ENCODE peak calls at places on chromosome 6, in ten cellular contexts. C is AML-193; J is CD8-positive, alpha-beta memory T cell; X is AG09319; Y is A172; Q is nucleus accumbens; E is activated naive CD8-positive, alpha-beta T cell treated with anti-CD3 and anti-CD28 coated beads, Interleukin-2, amount 50 U/mL, for 16 hours; F is NCI-H748 treated with DMSO at 0.1 percent for 48 hours; W is HEK293T; T is ovary. S is an unnamed sample.
A peak's percentile ranks its signal among the peaks of the same experiment; 100 is the strongest.

GRCh38 chr6:2960935-2961334 is 10.4 kb downstream of the SERPINB6 start:
- DNase-seq in C (no peak), J (no peak), X (no peak), Y (no peak), Q (no peak), E (no peak), F (no peak), W (no peak), T (no peak), S (no peak)

GRCh38 chr6:6701864-6702263 is 113.3 kb downstream of the LY86 start:
- DNase-seq in C (peak; percentile 94), J (no peak), X (no peak), Y (no peak), Q (no peak), E (no peak), F (no peak), W (no peak), T (no peak), S (no peak)

GRCh38 chr6:52087498-52087999 is at the start of gene PKHD1:
- DNase-seq in C (no peak), J (no peak), X (no peak), Y (no peak), Q (no peak), E (no peak), F (no peak), W (peak; percentile 43), T (no peak), S (peak; percentile 98)

GRCh38 chr6:116328528-116328903 is 42.2 kb upstream of the DSE start:
- DNase-seq in C (no peak), J (no peak), X (no peak), Y (peak; percentile 10), Q (no peak), E (no peak), F (no peak), W (no peak), T (no peak), S (no peak)

GRCh38 chr6:18155273-18155863 is at the start of gene KDM1B:
- DNase-seq in C (peak; percentile 98), J (no peak), X (peak; percentile 96), Y (peak; percentile 92), Q (peak; percentile 98), E (peak; percentile 97), F (peak; percentile 98), W (peak; percentile 99), T (peak; percentile 99), S (peak; percentile 89)

GRCh38 chr6:89492025-89492640 is 59.2 kb downstream of the ANKRD6 start:
- DNase-seq in C (no peak), J (no peak), X (no peak), Y (no peak), Q (no peak), E (no peak), F (peak; percentile 97), W (no peak), T (no peak), S (no peak)

GRCh38 chr6:112286756-112287155 is 32.4 kb upstream of the LAMA4 start:
- DNase-seq in C (no peak), J (no peak), X (no peak), Y (no peak), Q (no peak), E (no peak), F (no peak), W (no peak), T (no peak), S (no peak)

GRCh38 chr6:36933102-36933501 is 21.4 kb upstream of the PI16 start:
- DNase-seq in C (no peak), J (no peak), X (no peak), Y (peak; percentile 22), Q (no peak), E (no peak), F (no peak), W (no peak), T (no peak), S (no peak)

GRCh38 chr6:142372348-142372747 is 70.5 kb downstream of the ADGRG6 start:
- DNase-seq in C (no peak), J (no peak), X (no peak), Y (peak; percentile 89), Q (no peak), E (no peak), F (no peak), W (no peak), T (no peak), S (peak; percentile 91)

GRCh38 chr6:8130399-8130798 is 28.1 kb upstream of the EEF1E1 start:
- DNase-seq in C (peak; percentile 39), J (no peak), X (no peak), Y (no peak), Q (no peak), E (no peak), F (no peak), W (no peak), T (no peak), S (peak; percentile 60)

GRCh38 chr6:145883263-145883662 is 68.7 kb upstream of the FBXO30 start:
- DNase-seq in C (no peak), J (no peak), X (no peak), Y (no peak), Q (no peak), E (no peak), F (no peak), W (no peak), T (no peak), S (no peak)

GRCh38 chr6:145276746-145277145 is 458.6 kb downstream of the EPM2A start:
- DNase-seq in C (no peak), J (no peak), X (no peak), Y (no peak), Q (no peak), E (no peak), F (no peak), W (no peak), T (no peak), S (peak; percentile 32)

GRCh38 chr6:163655217-163656121 is 241.0 kb downstream of the QKI start:
- DNase-seq in C (no peak), J (no peak), X (no peak), Y (no peak), Q (no peak), E (no peak), F (no peak), W (no peak), T (no peak), S (no peak)

GRCh38 chr6:116015560-116015959 is 45.1 kb downstream of the FRK start:
- DNase-seq in C (no peak), J (no peak), X (no peak), Y (no peak), Q (no peak), E (no peak), F (no peak), W (no peak), T (no peak), S (no peak)

GRCh38 chr6:143450453-143451362 is at the start of the genes ADAT2 and PEX3:
- DNase-seq in C (peak; percentile 99), J (peak; percentile 86), X (peak; percentile 86), Y (peak; percentile 83), Q (peak; percentile 90), E (peak; percentile 84), F (peak; percentile 81), W (peak; percentile 94), T (peak; percentile 89), S (peak; percentile 79)

GRCh38 chr6:43492673-43493072 is 15.3 kb downstream of the TJAP1 start:
- DNase-seq in C (no peak), J (no peak), X (no peak), Y (no peak), Q (no peak), E (no peak), F (no peak), W (no peak), T (no peak), S (no peak)

GRCh38 chr6:129030231-129030630 is 147.3 kb downstream of the LAMA2 start:
- DNase-seq in C (no peak), J (no peak), X (no peak), Y (no peak), Q (no peak), E (no peak), F (no peak), W (no peak), T (no peak), S (no peak)

GRCh38 chr6:34391711-34392496 is 565 bp downstream of the NUDT3 start:
- DNase-seq in C (peak; percentile 51), J (peak; percentile 17), X (no peak), Y (peak; percentile 32), Q (peak; percentile 78), E (peak; percentile 10), F (peak; percentile 41), W (peak; percentile 30), T (peak; percentile 63), S (no peak)

GRCh38 chr6:39167866-39168625 is 53.1 kb upstream of the SAYSD1 start:
- DNase-seq in C (no peak), J (no peak), X (no peak), Y (no peak), Q (no peak), E (no peak), F (no peak), W (no peak), T (no peak), S (no peak)

GRCh38 chr6:5968817-5969726 is 37.7 kb downstream of the NRN1 start:
- DNase-seq in C (peak; percentile 46), J (no peak), X (no peak), Y (peak; percentile 85), Q (no peak), E (no peak), F (no peak), W (no peak), T (no peak), S (peak; percentile 13)

GRCh38 chr6:168828800-168829199 is 387.8 kb downstream of the SMOC2 start:
- DNase-seq in C (no peak), J (no peak), X (no peak), Y (peak; percentile 43), Q (no peak), E (no peak), F (no peak), W (no peak), T (no peak), S (peak; percentile 29)

GRCh38 chr6:17165383-17165782 is 63.5 kb downstream of the STMND1 start:
- DNase-seq in C (no peak), J (no peak), X (peak; percentile 4), Y (no peak), Q (no peak), E (no peak), F (no peak), W (no peak), T (no peak), S (no peak)

GRCh38 chr6:27163858-27164257 is 83.6 kb upstream of the PRSS16 start:
- DNase-seq in C (peak; percentile 48), J (no peak), X (no peak), Y (no peak), Q (no peak), E (no peak), F (no peak), W (no peak), T (no peak), S (no peak)

GRCh38 chr6:12229332-12229731 is 60.8 kb upstream of the EDN1 start:
- DNase-seq in C (no peak), J (no peak), X (no peak), Y (no peak), Q (no peak), E (no peak), F (no peak), W (no peak), T (no peak), S (no peak)

GRCh38 chr6:41103792-41104324 is 31.1 kb downstream of the NFYA start:
- DNase-seq in C (no peak), J (no peak), X (no peak), Y (no peak), Q (no peak), E (no peak), F (no peak), W (no peak), T (no peak), S (no peak)

GRCh38 chr6:80165143-80165542 is 58.7 kb downstream of the BCKDHB start:
- DNase-seq in C (peak; percentile 93), J (no peak), X (no peak), Y (peak; percentile 18), Q (no peak), E (no peak), F (no peak), W (no peak), T (no peak), S (peak; percentile 23)

GRCh38 chr6:168609026-168609685 is 168.2 kb downstream of the SMOC2 start:
- DNase-seq in C (no peak), J (no peak), X (no peak), Y (no peak), Q (no peak), E (no peak), F (no peak), W (no peak), T (no peak), S (no peak)

GRCh38 chr6:137084090-137084489 is 39.3 kb upstream of the IL20RA start:
- DNase-seq in C (no peak), J (no peak), X (no peak), Y (no peak), Q (no peak), E (no peak), F (no peak), W (no peak), T (no peak), S (no peak)